ENCODE peak calls at places on chromosomes 3 and 15, in five cellular contexts. One of them, this sample, is unnamed.
A peak's percentile ranks its signal among the peaks of the same experiment; 100 is the strongest.

GRCh38 chr15:98690272-98690671 is 41.9 kb downstream of the IGF1R start:
- DNase-seq in activated CD8-positive, alpha-beta memory T cell treated with anti-CD3 and anti-CD28 coated beads, Interleukin-2, amount 10 ng/mL, durations not matched to agents 7 days and 5 days: no peak
- DNase-seq in amygdala: no peak
- DNase-seq in progenitor cell of endocrine pancreas: no peak
- DNase-seq in activated T-helper 1 cell treated with Interleukin-2 at 50 U/mL for 16 hours: no peak
- DNase-seq in this sample: no peak

GRCh38 chr3:43285644-43286043 is 696 bp upstream of the SNRK start:
- DNase-seq in activated CD8-positive, alpha-beta memory T cell treated with anti-CD3 and anti-CD28 coated beads, Interleukin-2, amount 10 ng/mL, durations not matched to agents 7 days and 5 days: no peak
- DNase-seq in progenitor cell of endocrine pancreas: no peak
- DNase-seq in amygdala: no peak
- DNase-seq in activated T-helper 1 cell treated with Interleukin-2 at 50 U/mL for 16 hours: no peak
- DNase-seq in this sample: no peak

GRCh38 chr15:44102675-44103254 is 92.3 kb downstream of the FRMD5 start:
- DNase-seq in activated T-helper 1 cell treated with Interleukin-2 at 50 U/mL for 16 hours: no peak
- DNase-seq in activated CD8-positive, alpha-beta memory T cell treated with anti-CD3 and anti-CD28 coated beads, Interleukin-2, amount 10 ng/mL, durations not matched to agents 7 days and 5 days: no peak
- DNase-seq in progenitor cell of endocrine pancreas: no peak
- DNase-seq in amygdala: peak; percentile 64
- DNase-seq in this sample: no peak

GRCh38 chr3:87765256-87765655 is 293.5 kb downstream of the CGGBP1 start:
- DNase-seq in activated CD8-positive, alpha-beta memory T cell treated with anti-CD3 and anti-CD28 coated beads, Interleukin-2, amount 10 ng/mL, durations not matched to agents 7 days and 5 days: no peak
- DNase-seq in amygdala: no peak
- DNase-seq in progenitor cell of endocrine pancreas: no peak
- DNase-seq in activated T-helper 1 cell treated with Interleukin-2 at 50 U/mL for 16 hours: no peak
- DNase-seq in this sample: no peak

GRCh38 chr3:151926956-151927355 is 53.5 kb downstream of the SUCNR1 start:
- DNase-seq in activated T-helper 1 cell treated with Interleukin-2 at 50 U/mL for 16 hours: no peak
- DNase-seq in amygdala: no peak
- DNase-seq in progenitor cell of endocrine pancreas: no peak
- DNase-seq in activated CD8-positive, alpha-beta memory T cell treated with anti-CD3 and anti-CD28 coated beads, Interleukin-2, amount 10 ng/mL, durations not matched to agents 7 days and 5 days: no peak
- DNase-seq in this sample: no peak

GRCh38 chr15:76185716-76186115 is 125.6 kb downstream of the ETFA start:
- DNase-seq in activated CD8-positive, alpha-beta memory T cell treated with anti-CD3 and anti-CD28 coated beads, Interleukin-2, amount 10 ng/mL, durations not matched to agents 7 days and 5 days: peak; percentile 44
- DNase-seq in progenitor cell of endocrine pancreas: no peak
- DNase-seq in amygdala: no peak
- DNase-seq in activated T-helper 1 cell treated with Interleukin-2 at 50 U/mL for 16 hours: no peak
- DNase-seq in this sample: no peak

GRCh38 chr15:74312445-74313007 is 54.9 kb downstream of the CYP11A1 start:
- DNase-seq in activated T-helper 1 cell treated with Interleukin-2 at 50 U/mL for 16 hours: no peak
- DNase-seq in amygdala: no peak
- DNase-seq in activated CD8-positive, alpha-beta memory T cell treated with anti-CD3 and anti-CD28 coated beads, Interleukin-2, amount 10 ng/mL, durations not matched to agents 7 days and 5 days: no peak
- DNase-seq in progenitor cell of endocrine pancreas: no peak
- DNase-seq in this sample: peak; percentile 61

GRCh38 chr3:103048371-103048722 is 613.5 kb downstream of the ZPLD1 start:
- DNase-seq in amygdala: no peak
- DNase-seq in progenitor cell of endocrine pancreas: no peak
- DNase-seq in activated T-helper 1 cell treated with Interleukin-2 at 50 U/mL for 16 hours: no peak
- DNase-seq in activated CD8-positive, alpha-beta memory T cell treated with anti-CD3 and anti-CD28 coated beads, Interleukin-2, amount 10 ng/mL, durations not matched to agents 7 days and 5 days: no peak
- DNase-seq in this sample: no peak

GRCh38 chr3:10228248-10228950 is 19.9 kb upstream of the TATDN2 start:
- DNase-seq in activated T-helper 1 cell treated with Interleukin-2 at 50 U/mL for 16 hours: no peak
- DNase-seq in progenitor cell of endocrine pancreas: no peak
- DNase-seq in activated CD8-positive, alpha-beta memory T cell treated with anti-CD3 and anti-CD28 coated beads, Interleukin-2, amount 10 ng/mL, durations not matched to agents 7 days and 5 days: peak; percentile 73
- DNase-seq in amygdala: no peak
- DNase-seq in this sample: no peak

GRCh38 chr3:53219897-53220483 is 35.8 kb downstream of the TKT start:
- DNase-seq in progenitor cell of endocrine pancreas: peak; percentile 78
- DNase-seq in activated CD8-positive, alpha-beta memory T cell treated with anti-CD3 and anti-CD28 coated beads, Interleukin-2, amount 10 ng/mL, durations not matched to agents 7 days and 5 days: peak; percentile 90
- DNase-seq in activated T-helper 1 cell treated with Interleukin-2 at 50 U/mL for 16 hours: peak; percentile 58
- DNase-seq in amygdala: peak; percentile 66
- DNase-seq in this sample: peak; percentile 89

GRCh38 chr15:100995471-100996430 is 76.6 kb downstream of the LRRK1 start:
- DNase-seq in progenitor cell of endocrine pancreas: no peak
- DNase-seq in amygdala: no peak
- DNase-seq in activated T-helper 1 cell treated with Interleukin-2 at 50 U/mL for 16 hours: no peak
- DNase-seq in activated CD8-positive, alpha-beta memory T cell treated with anti-CD3 and anti-CD28 coated beads, Interleukin-2, amount 10 ng/mL, durations not matched to agents 7 days and 5 days: no peak
- DNase-seq in this sample: no peak

GRCh38 chr3:122635789-122636188 is 44.9 kb upstream of the PARP14 start:
- DNase-seq in activated CD8-positive, alpha-beta memory T cell treated with anti-CD3 and anti-CD28 coated beads, Interleukin-2, amount 10 ng/mL, durations not matched to agents 7 days and 5 days: no peak
- DNase-seq in activated T-helper 1 cell treated with Interleukin-2 at 50 U/mL for 16 hours: no peak
- DNase-seq in amygdala: no peak
- DNase-seq in progenitor cell of endocrine pancreas: no peak
- DNase-seq in this sample: no peak

GRCh38 chr3:189212681-189213080 is 40.9 kb downstream of the TPRG1 start:
- DNase-seq in amygdala: no peak
- DNase-seq in activated CD8-positive, alpha-beta memory T cell treated with anti-CD3 and anti-CD28 coated beads, Interleukin-2, amount 10 ng/mL, durations not matched to agents 7 days and 5 days: no peak
- DNase-seq in activated T-helper 1 cell treated with Interleukin-2 at 50 U/mL for 16 hours: no peak
- DNase-seq in progenitor cell of endocrine pancreas: no peak
- DNase-seq in this sample: no peak

GRCh38 chr3:3737511-3737910 is 61.7 kb upstream of the LRRN1 start:
- DNase-seq in amygdala: no peak
- DNase-seq in progenitor cell of endocrine pancreas: no peak
- DNase-seq in activated CD8-positive, alpha-beta memory T cell treated with anti-CD3 and anti-CD28 coated beads, Interleukin-2, amount 10 ng/mL, durations not matched to agents 7 days and 5 days: no peak
- DNase-seq in activated T-helper 1 cell treated with Interleukin-2 at 50 U/mL for 16 hours: no peak
- DNase-seq in this sample: no peak

GRCh38 chr15:28912422-28912821 is 26.6 kb downstream of the APBA2 start:
- DNase-seq in amygdala: no peak
- DNase-seq in activated CD8-positive, alpha-beta memory T cell treated with anti-CD3 and anti-CD28 coated beads, Interleukin-2, amount 10 ng/mL, durations not matched to agents 7 days and 5 days: no peak
- DNase-seq in activated T-helper 1 cell treated with Interleukin-2 at 50 U/mL for 16 hours: no peak
- DNase-seq in progenitor cell of endocrine pancreas: no peak
- DNase-seq in this sample: no peak

GRCh38 chr3:70753572-70753971 is 441.1 kb upstream of the MDFIC2 start:
- DNase-seq in progenitor cell of endocrine pancreas: no peak
- DNase-seq in amygdala: no peak
- DNase-seq in activated CD8-positive, alpha-beta memory T cell treated with anti-CD3 and anti-CD28 coated beads, Interleukin-2, amount 10 ng/mL, durations not matched to agents 7 days and 5 days: no peak
- DNase-seq in activated T-helper 1 cell treated with Interleukin-2 at 50 U/mL for 16 hours: no peak
- DNase-seq in this sample: no peak

GRCh38 chr15:76339302-76340197 is 3.0 kb downstream of the ISL2 start:
- DNase-seq in amygdala: no peak
- DNase-seq in activated CD8-positive, alpha-beta memory T cell treated with anti-CD3 and anti-CD28 coated beads, Interleukin-2, amount 10 ng/mL, durations not matched to agents 7 days and 5 days: no peak
- DNase-seq in progenitor cell of endocrine pancreas: no peak
- DNase-seq in activated T-helper 1 cell treated with Interleukin-2 at 50 U/mL for 16 hours: no peak
- DNase-seq in this sample: no peak

GRCh38 chr15:71043373-71043772 is 71.9 kb upstream of the THSD4 start:
- DNase-seq in progenitor cell of endocrine pancreas: no peak
- DNase-seq in activated CD8-positive, alpha-beta memory T cell treated with anti-CD3 and anti-CD28 coated beads, Interleukin-2, amount 10 ng/mL, durations not matched to agents 7 days and 5 days: no peak
- DNase-seq in activated T-helper 1 cell treated with Interleukin-2 at 50 U/mL for 16 hours: no peak
- DNase-seq in amygdala: no peak
- DNase-seq in this sample: no peak

GRCh38 chr3:151135548-151136337 is 50.3 kb downstream of the MED12L start:
- DNase-seq in activated CD8-positive, alpha-beta memory T cell treated with anti-CD3 and anti-CD28 coated beads, Interleukin-2, amount 10 ng/mL, durations not matched to agents 7 days and 5 days: peak; percentile 88
- DNase-seq in amygdala: no peak
- DNase-seq in activated T-helper 1 cell treated with Interleukin-2 at 50 U/mL for 16 hours: no peak
- DNase-seq in progenitor cell of endocrine pancreas: no peak
- DNase-seq in this sample: no peak

GRCh38 chr3:69558912-69559311 is 173.0 kb upstream of the FRMD4B start:
- DNase-seq in activated T-helper 1 cell treated with Interleukin-2 at 50 U/mL for 16 hours: no peak
- DNase-seq in activated CD8-positive, alpha-beta memory T cell treated with anti-CD3 and anti-CD28 coated beads, Interleukin-2, amount 10 ng/mL, durations not matched to agents 7 days and 5 days: no peak
- DNase-seq in amygdala: no peak
- DNase-seq in progenitor cell of endocrine pancreas: no peak
- DNase-seq in this sample: no peak

GRCh38 chr3:46427929-46428833 is 21.1 kb downstream of the CCRL2 start:
- DNase-seq in activated CD8-positive, alpha-beta memory T cell treated with anti-CD3 and anti-CD28 coated beads, Interleukin-2, amount 10 ng/mL, durations not matched to agents 7 days and 5 days: no peak
- DNase-seq in progenitor cell of endocrine pancreas: no peak
- DNase-seq in amygdala: no peak
- DNase-seq in activated T-helper 1 cell treated with Interleukin-2 at 50 U/mL for 16 hours: no peak
- DNase-seq in this sample: no peak

GRCh38 chr15:56765252-56765651 is 31.9 kb upstream of the ZNF280D start:
- DNase-seq in activated CD8-positive, alpha-beta memory T cell treated with anti-CD3 and anti-CD28 coated beads, Interleukin-2, amount 10 ng/mL, durations not matched to agents 7 days and 5 days: no peak
- DNase-seq in progenitor cell of endocrine pancreas: no peak
- DNase-seq in amygdala: no peak
- DNase-seq in activated T-helper 1 cell treated with Interleukin-2 at 50 U/mL for 16 hours: no peak
- DNase-seq in this sample: no peak

GRCh38 chr3:196763179-196763578 is 23.5 kb downstream of the PAK2 start:
- DNase-seq in activated T-helper 1 cell treated with Interleukin-2 at 50 U/mL for 16 hours: no peak
- DNase-seq in amygdala: peak; percentile 19
- DNase-seq in activated CD8-positive, alpha-beta memory T cell treated with anti-CD3 and anti-CD28 coated beads, Interleukin-2, amount 10 ng/mL, durations not matched to agents 7 days and 5 days: no peak
- DNase-seq in progenitor cell of endocrine pancreas: no peak
- DNase-seq in this sample: no peak

GRCh38 chr3:139135657-139136056 is 91.0 kb upstream of the PRR23C start:
- DNase-seq in amygdala: no peak
- DNase-seq in activated CD8-positive, alpha-beta memory T cell treated with anti-CD3 and anti-CD28 coated beads, Interleukin-2, amount 10 ng/mL, durations not matched to agents 7 days and 5 days: no peak
- DNase-seq in progenitor cell of endocrine pancreas: no peak
- DNase-seq in activated T-helper 1 cell treated with Interleukin-2 at 50 U/mL for 16 hours: no peak
- DNase-seq in this sample: no peak

GRCh38 chr3:43162573-43163084 is 56.8 kb upstream of the POMGNT2 start:
- DNase-seq in progenitor cell of endocrine pancreas: no peak
- DNase-seq in activated CD8-positive, alpha-beta memory T cell treated with anti-CD3 and anti-CD28 coated beads, Interleukin-2, amount 10 ng/mL, durations not matched to agents 7 days and 5 days: peak; percentile 78
- DNase-seq in activated T-helper 1 cell treated with Interleukin-2 at 50 U/mL for 16 hours: peak; percentile 28
- DNase-seq in amygdala: no peak
- DNase-seq in this sample: no peak

GRCh38 chr3:195773956-195774537 is 37.7 kb downstream of the MUC4 start:
- DNase-seq in progenitor cell of endocrine pancreas: no peak
- DNase-seq in activated CD8-positive, alpha-beta memory T cell treated with anti-CD3 and anti-CD28 coated beads, Interleukin-2, amount 10 ng/mL, durations not matched to agents 7 days and 5 days: no peak
- DNase-seq in amygdala: no peak
- DNase-seq in activated T-helper 1 cell treated with Interleukin-2 at 50 U/mL for 16 hours: no peak
- DNase-seq in this sample: no peak

GRCh38 chr3:124014366-124014942 is 22.5 kb upstream of the ROPN1 start:
- DNase-seq in activated T-helper 1 cell treated with Interleukin-2 at 50 U/mL for 16 hours: no peak
- DNase-seq in progenitor cell of endocrine pancreas: no peak
- DNase-seq in activated CD8-positive, alpha-beta memory T cell treated with anti-CD3 and anti-CD28 coated beads, Interleukin-2, amount 10 ng/mL, durations not matched to agents 7 days and 5 days: no peak
- DNase-seq in amygdala: no peak
- DNase-seq in this sample: no peak